ENCODE peak calls at places on chromosomes 11 and 22, in nine cellular contexts. X is heart left ventricle, F is body of pancreas, B is K562, V is prostate gland, A is HCT116, E is A549, L is lower leg skin, D is spleen. C is an unnamed sample.

GRCh38 chr11:35250631-35251030 is 111.7 kb downstream of the CD44 start:
- DNase-seq in X (no peak), V (no peak), D (no peak), F (no peak), L (no peak), B (no peak), A (no peak), E (no peak), C (no peak)

GRCh38 chr11:36627006-36627405 is 29.0 kb upstream of the RAG2 start:
- DNase-seq in V (no peak), X (no peak), E (no peak), F (no peak), D (no peak), L (no peak), A (no peak), B (no peak), C (no peak)

GRCh38 chr11:113137735-113138529 is 176.5 kb upstream of the TTC12 start:
- DNase-seq in D (no peak), V (no peak), X (no peak), E (no peak), B (no peak), F (no peak), A (no peak), L (no peak), C (no peak)

GRCh38 chr11:34098813-34099212 is 6.6 kb upstream of the NAT10 start:
- DNase-seq in L (no peak), D (no peak), E (no peak), X (no peak), V (no peak), B (no peak), A (no peak), F (no peak), C (no peak)

GRCh38 chr11:1924646-1925372 is 5.3 kb downstream of the TNNT3 start:
- DNase-seq in V (no peak), B (no peak), A (no peak), E (no peak), L (no peak), D (peak), X (no peak), F (no peak), C (no peak)

GRCh38 chr11:12066799-12067508 is 43.4 kb upstream of the MICAL2 start:
- DNase-seq in D (no peak), V (peak), X (no peak), E (no peak), A (no peak), B (no peak), L (peak), F (peak), C (no peak)

GRCh38 chr22:37213941-37214340 is 1.7 kb upstream of the SSTR3 start:
- DNase-seq in B (no peak), L (no peak), E (no peak), A (no peak), X (no peak), D (peak), V (no peak), F (no peak), C (no peak)

GRCh38 chr22:42072606-42073330 is 1.3 kb upstream of the PHETA2 start:
- DNase-seq in L (no peak), F (no peak), A (no peak), X (no peak), V (no peak), E (no peak), D (peak), B (no peak), C (peak)

GRCh38 chr11:68302256-68303054 is 9.9 kb upstream of the LRP5 start:
- DNase-seq in X (no peak), D (peak), B (peak), F (peak), E (no peak), L (no peak), A (peak), V (no peak), C (no peak)

GRCh38 chr11:47186076-47186936 is at the start of gene PACSIN3:
- DNase-seq in A (no peak), D (peak), F (peak), E (peak), L (no peak), B (peak), V (no peak), X (peak), C (peak)

GRCh38 chr11:134742228-134742612 is 330.2 kb upstream of the B3GAT1 start:
- DNase-seq in B (no peak), F (no peak), E (no peak), X (peak), V (no peak), A (no peak), L (no peak), D (peak), C (no peak)

GRCh38 chr11:31412946-31413345 is 43.3 kb downstream of the DNAJC24 start:
- DNase-seq in L (no peak), B (no peak), D (no peak), A (no peak), F (no peak), V (no peak), E (no peak), X (no peak), C (no peak)

GRCh38 chr11:113986351-113987140 is 11.6 kb downstream of the HTR3A start:
- DNase-seq in D (no peak), B (no peak), V (no peak), L (no peak), X (no peak), F (no peak), E (no peak), A (no peak), C (no peak)

GRCh38 chr22:49326558-49326957 is 501.1 kb downstream of the BRD1 start:
- DNase-seq in L (no peak), B (no peak), D (peak), V (no peak), X (no peak), A (no peak), F (no peak), E (no peak), C (no peak)

GRCh38 chr11:65575568-65576231 is at the start of gene EHBP1L1:
- DNase-seq in F (peak), B (peak), D (peak), V (no peak), A (no peak), X (peak), E (peak), L (no peak), C (peak)

GRCh38 chr11:99952816-99953215 is 734.3 kb upstream of the ARHGAP42 start:
- DNase-seq in D (no peak), F (no peak), A (no peak), L (no peak), B (no peak), E (no peak), X (no peak), V (no peak), C (no peak)

GRCh38 chr11:75797796-75798195 is 17.2 kb upstream of the UVRAG start:
- DNase-seq in L (no peak), B (no peak), D (peak), F (no peak), X (no peak), A (no peak), E (no peak), V (no peak), C (no peak)

GRCh38 chr11:66548041-66548440 is 1.3 kb downstream of the ACTN3 start:
- DNase-seq in A (no peak), X (no peak), F (no peak), D (no peak), B (no peak), L (no peak), V (no peak), E (no peak), C (no peak)

GRCh38 chr11:104764718-104765045 is 133.6 kb downstream of the CASP12 start:
- DNase-seq in X (no peak), B (no peak), L (no peak), F (no peak), V (no peak), E (no peak), D (no peak), A (no peak), C (no peak)

GRCh38 chr11:44319170-44319551 is 9.2 kb upstream of the ALX4 start:
- DNase-seq in F (no peak), B (no peak), L (no peak), V (no peak), D (peak), X (no peak), A (no peak), E (no peak), C (no peak)

GRCh38 chr22:20777420-20778177 is 3.7 kb downstream of the SERPIND1 start:
- DNase-seq in B (peak), V (peak), A (peak), F (no peak), L (peak), D (no peak), E (peak), X (no peak), C (peak)

GRCh38 chr11:85088286-85088685 is 538.9 kb downstream of the DLG2 start:
- DNase-seq in V (no peak), D (no peak), L (no peak), A (no peak), B (no peak), E (no peak), X (no peak), F (no peak), C (no peak)

GRCh38 chr22:46371623-46372226 is 36.2 kb downstream of the TRMU start:
- DNase-seq in D (no peak), A (no peak), B (no peak), X (no peak), E (no peak), V (no peak), F (no peak), L (no peak), C (no peak)

GRCh38 chr11:69627551-69627950 is 13.4 kb upstream of the CCND1 start:
- DNase-seq in V (no peak), X (no peak), E (no peak), D (no peak), F (no peak), A (no peak), B (no peak), L (no peak), C (no peak)

GRCh38 chr11:71433648-71434450 is 14.3 kb downstream of the DHCR7 start:
- DNase-seq in V (peak), A (no peak), E (no peak), X (no peak), B (no peak), D (no peak), F (peak), L (no peak), C (no peak)

GRCh38 chr11:34897171-34897870 is 18.9 kb downstream of the APIP start:
- DNase-seq in A (no peak), L (no peak), B (no peak), E (no peak), D (no peak), V (no peak), X (no peak), F (no peak), C (no peak)

GRCh38 chr11:134474070-134474860 is 62.2 kb upstream of the B3GAT1 start:
- DNase-seq in X (no peak), D (no peak), B (no peak), E (no peak), A (no peak), L (no peak), V (no peak), F (no peak), C (no peak)

GRCh38 chr22:50436841-50437341 is 37.9 kb downstream of the SBF1 start:
- DNase-seq in F (peak), L (no peak), V (no peak), X (no peak), E (no peak), B (no peak), D (no peak), A (no peak), C (no peak)

GRCh38 chr11:17354070-17354924 is 2.7 kb downstream of the NCR3LG1 start:
- DNase-seq in D (no peak), A (peak), X (peak), E (peak), V (peak), L (peak), F (peak), B (peak), C (peak)

GRCh38 chr11:62880803-62881578 is at the start of gene SLC3A2:
- DNase-seq in V (peak), D (peak), L (peak), E (peak), A (peak), X (peak), F (peak), B (peak), C (peak)
- TF ChIP-seq POLR2A in V (peak), D (peak), L (no peak), E (peak), A (peak), X (peak), F (peak), B (peak), C (peak)

GRCh38 chr11:111541209-111542061 is 915 bp downstream of the LAYN start:
- DNase-seq in F (peak), E (no peak), L (no peak), B (no peak), A (no peak), V (peak), D (peak), X (peak), C (no peak)
- TF ChIP-seq POLR2A in F (peak), E (no peak), L (no peak), B (no peak), A (no peak), V (no peak), D (no peak), X (no peak), C (no peak)

GRCh38 chr11:59754494-59754858 is 700 bp upstream of the STX3 start:
- DNase-seq in B (no peak), D (peak), L (peak), X (peak), F (no peak), V (peak), A (no peak), E (no peak), C (peak)

GRCh38 chr11:59756496-59756840 is 1.3 kb downstream of the STX3 start:
- DNase-seq in E (no peak), X (no peak), A (no peak), L (no peak), D (no peak), V (no peak), B (no peak), F (no peak), C (no peak)

GRCh38 chr11:59753650-59754493 is 1.3 kb upstream of the STX3 start:
- DNase-seq in V (peak), D (peak), X (peak), L (peak), A (peak), B (peak), F (peak), E (peak), C (peak)

GRCh38 chr11:59755701-59756495 is 722 bp downstream of the STX3 start:
- DNase-seq in A (peak), F (peak), L (peak), D (peak), X (peak), V (peak), B (peak), E (peak), C (peak)

GRCh38 chr11:59754859-59755700 is at the start of gene STX3:
- DNase-seq in V (peak), F (peak), A (peak), D (peak), B (peak), L (peak), E (peak), X (peak), C (peak)
- TF ChIP-seq POLR2A in V (peak), F (peak), A (peak), D (no peak), B (no peak), L (no peak), E (no peak), X (peak), C (no peak)

GRCh38 chr11:130911306-130911705 is 5.0 kb downstream of the SNX19 start:
- DNase-seq in A (no peak), D (no peak), B (no peak), X (no peak), F (no peak), V (no peak), E (no peak), L (no peak), C (no peak)
- TF ChIP-seq POLR2A in A (no peak), D (no peak), B (no peak), X (no peak), F (no peak), V (no peak), E (no peak), L (no peak), C (no peak)

GRCh38 chr11:77112641-77113381 is 10.2 kb downstream of the OMP start:
- DNase-seq in E (no peak), A (no peak), D (no peak), L (no peak), V (no peak), B (no peak), X (no peak), F (no peak), C (no peak)
- TF ChIP-seq POLR2A in E (no peak), A (no peak), D (no peak), L (no peak), V (no peak), B (no peak), X (no peak), F (no peak), C (no peak)

C was measured in erythroblast.